ENCODE peak calls at places on chromosomes 7 and 10, in ten cellular contexts. O is activated gamma-delta T cell treated with Interleukin-2 at 50 U/mL for 16 hours, D is H4, S is fibroblast of gingiva, T is RPMI8226, M is NCI-H1105, R is ovary, Z is stomach, P is EL, J is prostate gland. B is an unnamed sample.
A peak's percentile ranks its signal among the peaks of the same experiment; 100 is the strongest.

GRCh38 chr7:105677803-105678583 is 96.7 kb upstream of the EFCAB10 start:
- DNase-seq in S (no peak), T (peak; percentile 23), O (peak; percentile 51), M (no peak), P (no peak), R (no peak), J (no peak), D (no peak), Z (peak; percentile 56), B (no peak)

GRCh38 chr10:5976689-5977470 is 463 bp downstream of the IL15RA start:
- DNase-seq in J (peak; percentile 24), S (peak; percentile 54), D (no peak), O (peak; percentile 23), R (peak; percentile 60), P (peak; percentile 58), T (peak; percentile 58), Z (peak; percentile 52), M (no peak), B (peak; percentile 56)

GRCh38 chr7:16660702-16661464 is 14.9 kb downstream of the BZW2 start:
- DNase-seq in P (peak; percentile 79), O (no peak), S (no peak), T (no peak), J (no peak), R (no peak), Z (no peak), D (peak; percentile 93), M (no peak), B (no peak)

GRCh38 chr10:110363572-110364411 is 59.1 kb upstream of the SMNDC1 start:
- DNase-seq in D (no peak), M (no peak), S (no peak), O (no peak), Z (no peak), J (no peak), T (no peak), R (no peak), P (no peak), B (peak; percentile 81)

GRCh38 chr7:131040467-131040932 is 287.2 kb upstream of the MKLN1 start:
- DNase-seq in D (peak; percentile 66), S (peak; percentile 59), M (peak; percentile 44), O (peak; percentile 31), J (peak; percentile 68), P (peak; percentile 70), T (peak; percentile 70), R (no peak), Z (peak; percentile 62), B (peak; percentile 14)

GRCh38 chr10:71729023-71729649 is 9.6 kb upstream of the C10orf105 start:
- DNase-seq in T (peak; percentile 86), D (peak; percentile 30), P (peak; percentile 75), S (no peak), R (no peak), M (no peak), J (peak; percentile 53), O (no peak), Z (peak; percentile 57), B (no peak)

GRCh38 chr7:24660541-24660940 is 87.3 kb downstream of the PALS2 start:
- DNase-seq in M (no peak), S (peak; percentile 70), T (no peak), R (no peak), D (no peak), Z (no peak), J (no peak), O (no peak), P (no peak), B (no peak)

GRCh38 chr10:7484456-7485266 is 73.8 kb upstream of the SFMBT2 start:
- DNase-seq in Z (no peak), S (no peak), R (no peak), P (no peak), T (peak; percentile 90), O (peak; percentile 71), J (no peak), M (no peak), D (no peak), B (no peak)

GRCh38 chr7:1858435-1859265 is 188.6 kb downstream of the ELFN1 start:
- DNase-seq in Z (no peak), P (no peak), D (no peak), J (no peak), O (no peak), T (no peak), S (no peak), R (no peak), M (no peak), B (no peak)

GRCh38 chr10:114376523-114376922 is 27.8 kb downstream of the AFAP1L2 start:
- DNase-seq in D (no peak), R (no peak), Z (no peak), J (no peak), S (no peak), M (no peak), P (no peak), T (no peak), O (no peak), B (no peak)

GRCh38 chr7:93228302-93228701 is 2.0 kb upstream of the HEPACAM2 start:
- DNase-seq in S (peak; percentile 41), T (peak; percentile 77), D (peak; percentile 80), O (peak; percentile 9), Z (no peak), M (peak; percentile 53), J (peak; percentile 40), P (peak; percentile 57), R (no peak), B (no peak)

GRCh38 chr10:26931223-26931622 is 70.5 kb upstream of the ABI1 start:
- DNase-seq in J (no peak), T (no peak), D (no peak), Z (peak; percentile 57), P (peak; percentile 6), R (peak; percentile 34), O (no peak), S (no peak), M (no peak), B (no peak)

GRCh38 chr10:88374392-88375145 is 208.5 kb downstream of the RNLS start:
- DNase-seq in R (no peak), S (peak; percentile 3), O (no peak), Z (no peak), J (no peak), D (peak; percentile 1), M (no peak), T (no peak), P (no peak), B (no peak)

GRCh38 chr10:74900297-74900696 is 73.9 kb downstream of the KAT6B start:
- DNase-seq in J (no peak), T (no peak), Z (no peak), R (no peak), D (no peak), S (no peak), M (no peak), P (no peak), O (peak; percentile 33), B (no peak)

GRCh38 chr10:106935978-106936451 is 228.5 kb downstream of the SORCS1 start:
- DNase-seq in M (no peak), Z (no peak), S (no peak), O (no peak), J (no peak), R (no peak), P (no peak), D (no peak), T (peak; percentile 75), B (no peak)

GRCh38 chr7:148078126-148078525 is 512.4 kb upstream of the C7orf33 start:
- DNase-seq in M (peak; percentile 14), R (peak; percentile 37), D (no peak), S (no peak), J (no peak), P (no peak), Z (peak; percentile 31), T (no peak), O (no peak), B (no peak)

GRCh38 chr10:6558759-6559429 is 21.2 kb downstream of the PRKCQ start:
- DNase-seq in D (no peak), S (no peak), T (no peak), P (no peak), R (no peak), Z (no peak), O (no peak), J (no peak), M (no peak), B (no peak)

GRCh38 chr10:11602919-11603523 is 8.4 kb downstream of the USP6NL start:
- DNase-seq in D (no peak), Z (no peak), R (no peak), M (no peak), P (no peak), O (no peak), T (no peak), S (no peak), J (no peak), B (no peak)

B was measured in MG63.